ENCODE peak calls at places on chromosomes 5 and 9, in seven cellular contexts. R is HEK293T; E is CD8-positive, alpha-beta T cell; K is astrocyte of the hippocampus; C is activated T-cell treated with anti-CD3 and anti-CD28 coated beads, Interleukin-2, amount 50 U/mL, for 4 hours; S is posterior cingulate gyrus; O is NCI-H748 treated with DMSO at 0.1 percent for 48 hours. B is an unnamed sample.

GRCh38 chr5:141692919-141693848 is 11.2 kb upstream of the ARAP3 start:
- DNase-seq in O (no peak), R (no peak), E (no peak), C (peak), K (peak), S (peak), B (no peak)

GRCh38 chr9:34139477-34140146 is 13.1 kb upstream of the DCAF12 start:
- DNase-seq in S (no peak), O (no peak), R (no peak), K (peak), E (no peak), C (no peak), B (peak)

GRCh38 chr9:18122156-18122555 is 351.8 kb upstream of the ADAMTSL1 start:
- DNase-seq in O (no peak), K (no peak), S (no peak), C (no peak), E (no peak), R (no peak), B (no peak)

GRCh38 chr9:89655047-89655989 is 50.5 kb downstream of the GADD45G start:
- DNase-seq in O (no peak), R (no peak), E (no peak), S (no peak), K (no peak), C (no peak), B (no peak)

GRCh38 chr5:150124111-150124557 is 31.5 kb downstream of the PDGFRB start:
- DNase-seq in C (no peak), O (no peak), K (no peak), E (no peak), R (no peak), S (no peak), B (no peak)

GRCh38 chr9:114836769-114837168 is 30.9 kb upstream of the TNFSF15 start:
- DNase-seq in E (no peak), R (no peak), K (no peak), O (no peak), S (no peak), C (no peak), B (no peak)

GRCh38 chr9:119157196-119157595 is 212.0 kb downstream of the BRINP1 start:
- DNase-seq in K (peak), O (no peak), C (no peak), R (no peak), S (no peak), E (no peak), B (no peak)

GRCh38 chr9:71506821-71507220 is 261.5 kb downstream of the CEMIP2 start:
- DNase-seq in E (no peak), C (no peak), R (no peak), S (no peak), O (no peak), K (peak), B (no peak)

GRCh38 chr9:128635266-128636023 is 21.2 kb downstream of the DYNC2I2 start:
- DNase-seq in E (no peak), O (no peak), S (no peak), K (peak), C (no peak), R (peak), B (peak)

GRCh38 chr5:172683696-172684464 is 42.8 kb downstream of the NEURL1B start:
- DNase-seq in E (peak), S (no peak), C (peak), K (peak), O (no peak), R (no peak), B (no peak)

GRCh38 chr9:108645520-108645919 is 210.3 kb downstream of the ACTL7B start:
- DNase-seq in S (no peak), K (no peak), O (no peak), R (no peak), C (no peak), E (no peak), B (no peak)

GRCh38 chr9:16328349-16328748 is 542.1 kb downstream of the BNC2 start:
- DNase-seq in E (no peak), C (no peak), R (no peak), S (no peak), K (no peak), O (no peak), B (no peak)

GRCh38 chr9:4299006-4299795 is 667 bp downstream of the GLIS3 start:
- DNase-seq in C (peak), R (peak), E (no peak), O (peak), S (no peak), K (peak), B (peak)

GRCh38 chr5:117562647-117563046 is 988.0 kb upstream of the SEMA6A start:
- DNase-seq in O (no peak), R (no peak), K (no peak), E (no peak), S (no peak), C (no peak), B (no peak)

GRCh38 chr9:91856419-91856818 is 93.6 kb downstream of the ROR2 start:
- DNase-seq in E (no peak), S (no peak), O (no peak), K (no peak), R (no peak), C (no peak), B (no peak)

GRCh38 chr5:113084402-113085083 is 107.9 kb downstream of the DCP2 start:
- DNase-seq in C (no peak), O (no peak), K (peak), R (no peak), S (no peak), E (no peak), B (no peak)

GRCh38 chr5:14167211-14167845 is 24.2 kb downstream of the TRIO start:
- DNase-seq in R (no peak), C (no peak), E (no peak), S (no peak), O (no peak), K (no peak), B (no peak)

GRCh38 chr5:163916376-163916775 is 411.0 kb downstream of the MAT2B start:
- DNase-seq in C (no peak), O (no peak), R (no peak), S (no peak), K (peak), E (no peak), B (no peak)

GRCh38 chr5:180785794-180786221 is 16.8 kb downstream of the MGAT1 start:
- DNase-seq in E (no peak), K (peak), O (no peak), S (no peak), C (no peak), R (no peak), B (no peak)

GRCh38 chr5:129996896-129997295 is 92.6 kb downstream of the CHSY3 start:
- DNase-seq in C (no peak), K (peak), O (no peak), S (no peak), E (no peak), R (no peak), B (no peak)

GRCh38 chr5:91179018-91179417 is 204.1 kb downstream of the ARRDC3 start:
- DNase-seq in E (no peak), S (no peak), O (no peak), C (no peak), K (no peak), R (no peak), B (no peak)

GRCh38 chr9:80951675-80952074 is 737.7 kb downstream of the TLE1 start:
- DNase-seq in E (no peak), S (no peak), O (no peak), C (no peak), K (no peak), R (no peak), B (no peak)

GRCh38 chr9:101527066-101527465 is 6.6 kb upstream of the RNF20 start:
- DNase-seq in K (peak), C (no peak), O (no peak), E (no peak), R (no peak), S (no peak), B (no peak)

GRCh38 chr5:86971034-86971511 is 296.6 kb upstream of the RASA1 start:
- DNase-seq in S (no peak), E (no peak), C (no peak), O (no peak), R (no peak), K (peak), B (no peak)

GRCh38 chr5:84764227-84764626 is 379.5 kb upstream of the EDIL3 start:
- DNase-seq in K (no peak), E (no peak), C (no peak), S (no peak), O (no peak), R (no peak), B (no peak)

GRCh38 chr5:1321576-1321975 is 23.3 kb downstream of the CLPTM1L start:
- DNase-seq in K (no peak), S (no peak), C (no peak), R (no peak), O (no peak), E (no peak), B (no peak)

GRCh38 chr9:37700900-37701299 is 50.1 kb downstream of the FRMPD1 start:
- DNase-seq in C (no peak), O (no peak), S (no peak), R (no peak), K (no peak), E (no peak), B (no peak)

GRCh38 chr5:165138261-165138660 is 1632.8 kb downstream of the MAT2B start:
- DNase-seq in C (no peak), K (peak), O (no peak), E (no peak), R (no peak), S (no peak), B (no peak)

GRCh38 chr5:178651046-178651810 is 24.4 kb upstream of the CLK4 start:
- DNase-seq in C (no peak), O (no peak), S (no peak), R (no peak), K (peak), E (no peak), B (no peak)

B was measured in left ventricle myocardium inferior.